ENCODE peak calls at places on chromosome 11, in four cellular contexts. W is A549, J is H1, I is HepG2. M is an unnamed sample.

GRCh38 chr11:33017478-33017877 is 1.8 kb downstream of the DEPDC7 start:
- DNase-seq in I (peak), W (no peak), J (no peak), M (no peak)

GRCh38 chr11:65136515-65137096 is 2.3 kb upstream of the SYVN1 start:
- DNase-seq in J (no peak), W (no peak), I (no peak), M (no peak)

GRCh38 chr11:10348650-10349280 is 43.9 kb downstream of the ADM start:
- DNase-seq in W (no peak), J (no peak), I (peak), M (no peak)

GRCh38 chr11:84947970-84948600 is 679.1 kb downstream of the DLG2 start:
- DNase-seq in I (no peak), W (no peak), J (no peak), M (no peak)

GRCh38 chr11:13958596-13958995 is 3.9 kb upstream of the SPON1 start:
- DNase-seq in J (no peak), W (no peak), I (no peak), M (peak)

GRCh38 chr11:19686234-19686633 is 26.4 kb upstream of the NAV2 start:
- DNase-seq in W (no peak), I (no peak), J (no peak), M (no peak)

GRCh38 chr11:43574949-43575915 is 105.3 kb upstream of the HSD17B12 start:
- DNase-seq in J (peak), W (no peak), I (no peak), M (peak)

GRCh38 chr11:111603633-111604130 is 1.4 kb downstream of the SIK2 start:
- DNase-seq in I (no peak), W (no peak), J (no peak), M (no peak)

GRCh38 chr11:75499423-75500305 is 26.1 kb downstream of the GDPD5 start:
- DNase-seq in W (peak), J (no peak), I (no peak), M (no peak)

GRCh38 chr11:120871924-120872323 is 152.0 kb upstream of the TBCEL start:
- DNase-seq in J (no peak), W (no peak), I (no peak), M (no peak)

GRCh38 chr11:35047179-35047578 is 91.8 kb upstream of the CD44 start:
- DNase-seq in W (no peak), J (no peak), I (no peak), M (no peak)

DNA sequence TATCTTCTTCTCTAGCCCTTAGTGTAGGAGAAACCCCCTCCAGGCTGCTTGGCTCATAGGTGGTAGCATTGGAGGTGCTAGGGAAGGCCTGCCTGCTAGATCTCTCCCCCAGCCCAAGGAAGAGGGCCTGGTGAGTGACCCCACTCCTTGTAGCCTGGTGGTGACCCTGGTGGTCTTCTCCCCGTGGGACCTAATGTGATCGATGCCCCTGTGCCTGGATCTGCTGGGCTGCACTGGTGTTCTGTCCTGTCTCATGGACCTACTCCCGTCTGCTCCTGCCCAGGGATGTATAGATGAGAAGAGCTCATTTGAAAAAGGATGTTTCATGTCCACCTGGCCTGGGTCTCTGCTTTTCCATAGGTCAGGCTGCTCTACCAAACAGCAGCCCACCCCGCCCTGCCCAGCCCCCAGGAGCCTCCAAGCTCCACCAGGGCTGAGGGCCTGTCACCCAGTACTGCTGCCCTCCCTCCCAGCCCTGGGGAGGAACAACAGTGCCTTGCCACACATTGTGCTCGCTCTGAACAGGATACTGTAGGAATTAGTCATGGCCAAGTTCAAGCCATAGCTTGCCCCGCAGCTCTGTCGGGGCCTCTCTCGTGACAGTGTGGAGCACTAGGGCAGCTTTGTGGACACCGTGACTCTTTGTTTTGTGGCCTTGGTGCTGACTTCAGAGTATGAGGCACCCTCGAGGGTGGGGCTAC is 19.7 kb downstream of the SLC37A2 start:
- DNase-seq in I (peak), J (no peak), W (no peak), M (peak)
- TF ChIP-seq RFX5 in I (no peak), J (no peak), W (no peak), M (no peak)

DNA sequence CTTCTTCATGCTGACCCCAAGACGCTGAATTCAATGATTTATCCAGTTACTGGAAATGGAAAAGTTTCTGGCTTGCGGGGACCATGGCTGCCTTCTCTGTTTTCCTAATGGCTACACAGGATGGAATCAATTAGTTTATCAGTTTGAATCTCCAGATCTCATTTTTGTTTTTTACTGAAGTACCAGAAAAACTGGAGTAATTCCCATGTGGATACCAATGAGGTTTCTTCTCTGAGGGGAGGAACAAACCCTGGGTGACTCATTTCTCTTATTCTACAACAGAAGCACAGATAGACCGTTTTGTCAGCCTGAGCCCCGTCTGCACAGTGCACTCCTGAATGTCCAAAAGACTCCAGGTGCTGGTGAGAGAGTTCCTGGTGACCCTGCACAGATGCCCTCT is 3.4 kb downstream of the ZNF195 start:
- DNase-seq in J (no peak), I (no peak), W (no peak), M (peak)
- TF ChIP-seq RFX5 in J (no peak), I (no peak), W (no peak), M (no peak)

GRCh38 chr11:17740649-17741235 is 6.2 kb downstream of the KCNC1 start:
- DNase-seq in I (no peak), W (no peak), J (no peak), M (no peak)

GRCh38 chr11:17739945-17740338 is 5.4 kb downstream of the KCNC1 start:
- DNase-seq in I (no peak), J (no peak), W (no peak), M (no peak)

GRCh38 chr11:17743026-17743807 is 8.6 kb downstream of the KCNC1 start:
- DNase-seq in W (no peak), I (no peak), J (no peak), M (no peak)

GRCh38 chr11:17742019-17742418 is 7.4 kb downstream of the KCNC1 start:
- DNase-seq in I (no peak), W (no peak), J (no peak), M (no peak)

GRCh38 chr11:17741487-17741886 is 6.9 kb downstream of the KCNC1 start:
- DNase-seq in I (no peak), J (no peak), W (no peak), M (no peak)
- TF ChIP-seq RFX5 in I (no peak), J (no peak), W (no peak), M (no peak)

DNA sequence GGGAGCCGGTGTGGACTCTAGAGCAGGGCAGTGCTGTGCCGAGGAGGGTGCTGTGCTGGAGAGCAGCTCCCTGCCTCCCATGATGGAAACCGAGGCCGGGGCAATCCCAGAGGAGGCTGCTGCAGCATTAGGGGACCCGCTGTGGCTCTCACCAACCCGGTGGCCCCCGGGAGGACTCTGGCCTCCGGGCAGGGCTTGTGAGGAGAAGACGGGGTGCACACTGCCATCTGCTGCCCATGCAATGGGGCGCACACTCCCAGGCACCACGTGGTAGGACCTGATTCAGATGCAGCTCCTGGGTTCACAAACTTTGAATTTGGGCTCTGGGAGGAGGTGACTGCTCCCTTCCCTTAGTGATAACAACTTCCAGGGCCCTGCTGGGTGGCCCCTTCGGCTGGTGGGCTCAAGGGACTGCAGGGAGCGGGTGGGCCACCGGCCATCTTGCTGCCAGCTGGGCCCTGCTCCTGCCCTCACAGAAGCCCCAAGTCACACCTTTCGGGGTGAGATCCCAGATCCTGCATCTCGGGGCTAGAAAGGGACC is 93.8 kb upstream of the FGF3 start:
- DNase-seq in I (no peak), J (peak), W (no peak), M (peak)
- TF ChIP-seq RFX5 in I (no peak), J (no peak), W (no peak), M (no peak)

DNA sequence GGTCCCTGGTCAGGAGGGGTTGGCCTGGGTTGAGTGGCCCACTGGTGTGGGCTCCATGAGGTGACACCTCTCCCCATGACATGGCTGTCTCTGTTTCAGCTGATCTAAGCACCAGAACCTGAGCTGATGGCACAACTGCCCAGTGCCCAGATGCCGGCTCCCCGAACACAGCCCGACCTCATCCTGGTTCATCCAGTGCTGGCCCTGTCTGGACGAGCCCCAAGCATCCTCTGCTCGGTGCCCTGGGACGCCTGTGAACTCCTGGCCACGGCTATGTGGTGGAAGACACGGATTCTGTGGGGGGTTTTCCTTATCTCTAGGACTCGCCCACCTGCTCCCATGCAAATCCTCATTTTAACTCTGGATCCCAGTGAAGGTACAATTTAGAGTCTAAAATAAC is 389.2 kb downstream of the SHANK2 start:
- DNase-seq in I (no peak), W (no peak), J (no peak), M (no peak)
- TF ChIP-seq RFX5 in I (no peak), W (no peak), J (no peak), M (no peak)

DNA sequence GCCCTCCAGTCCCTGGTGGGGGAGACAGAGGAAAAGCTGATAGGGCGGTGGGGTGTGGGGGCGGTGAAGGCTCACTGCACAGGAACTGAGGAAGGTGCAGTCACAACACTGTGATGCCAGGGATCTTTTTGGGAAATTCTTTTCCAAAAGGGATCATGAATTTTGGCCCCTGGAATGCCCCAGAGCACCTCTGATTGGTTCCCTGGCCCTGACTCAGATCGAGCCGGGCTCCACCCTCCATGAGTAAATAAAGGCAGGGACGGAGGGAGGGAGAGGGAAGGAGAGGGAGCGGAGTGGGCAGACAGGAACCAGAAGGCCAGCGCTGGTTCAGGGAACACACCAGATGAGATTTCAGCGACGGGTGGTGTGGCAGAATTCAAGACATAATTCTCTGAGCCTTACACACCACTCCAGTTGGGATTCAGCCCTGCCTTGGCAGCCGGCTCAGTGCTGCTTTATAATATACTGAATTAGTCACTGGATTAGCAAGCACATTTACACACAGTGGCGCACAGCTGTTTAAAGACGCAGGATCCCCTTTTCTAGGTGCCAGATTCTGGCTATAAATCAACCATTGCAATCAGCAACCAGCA is 80.3 kb downstream of the ETS1 start:
- DNase-seq in J (no peak), W (peak), I (no peak), M (peak)
- TF ChIP-seq RFX5 in J (no peak), W (no peak), I (no peak), M (no peak)

GRCh38 chr11:94742645-94743044 is 25.5 kb upstream of the AMOTL1 start:
- DNase-seq in J (no peak), I (no peak), W (no peak), M (no peak)

GRCh38 chr11:94749367-94749766 is 18.8 kb upstream of the AMOTL1 start:
- DNase-seq in I (no peak), J (no peak), W (peak), M (no peak)

GRCh38 chr11:94747136-94748110 is 20.7 kb upstream of the AMOTL1 start:
- DNase-seq in W (peak), I (no peak), J (no peak), M (no peak)

GRCh38 chr11:94750319-94751215 is 17.6 kb upstream of the AMOTL1 start:
- DNase-seq in J (no peak), I (no peak), W (no peak), M (no peak)

DNA sequence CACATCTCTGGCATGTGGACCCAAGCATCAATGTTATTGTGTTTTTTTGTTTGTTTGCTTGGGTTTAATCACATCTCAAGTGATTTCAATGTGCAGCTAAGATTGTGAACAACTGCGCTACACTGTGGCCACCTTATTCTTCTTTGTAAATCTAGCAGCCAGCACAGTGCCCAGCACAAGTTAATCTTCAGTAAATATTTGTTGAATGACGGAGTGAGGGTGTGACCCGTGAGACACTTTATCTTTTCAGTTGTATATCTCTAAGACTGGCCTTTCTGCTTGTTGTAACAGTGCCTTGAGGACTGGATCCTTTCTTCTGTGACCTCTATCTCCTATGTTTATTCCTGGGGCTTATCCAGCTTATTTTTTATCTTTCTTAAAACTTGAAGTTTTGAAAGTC is 21.4 kb upstream of the AMOTL1 start:
- DNase-seq in I (no peak), W (peak), J (no peak), M (no peak)
- TF ChIP-seq RFX5 in I (no peak), W (no peak), J (no peak), M (no peak)

DNA sequence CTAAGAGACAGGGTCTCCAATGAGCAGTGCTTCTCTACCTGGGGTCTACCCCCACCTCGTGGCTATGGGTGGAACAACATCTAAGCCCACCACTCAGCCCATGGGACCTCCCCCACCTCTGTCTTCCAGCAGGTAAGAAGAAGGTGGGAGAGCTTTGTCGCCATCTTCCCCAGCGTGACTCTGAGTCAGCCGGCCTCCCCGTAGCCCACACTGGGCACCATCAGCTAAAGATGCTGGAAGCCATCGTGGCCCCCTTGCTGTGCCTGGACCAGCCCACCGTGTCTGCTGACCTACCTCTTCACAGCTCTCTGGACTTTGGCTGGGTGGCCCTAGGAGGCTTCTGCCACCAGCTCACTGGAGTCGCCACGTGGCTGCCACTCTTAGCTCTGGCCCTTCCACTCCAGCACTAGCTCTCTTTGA is 954 bp downstream of the C11orf86 start:
- DNase-seq in J (peak), W (no peak), I (peak), M (peak)
- TF ChIP-seq RFX5 in J (no peak), W (no peak), I (no peak), M (no peak)

M was measured in SK-N-SH.